ENCODE peak calls at places on chromosomes 3 and 15, in nine cellular contexts. One of them, this sample, is unnamed.

GRCh38 chr15:77529394-77530159 is 103.1 kb downstream of the LINGO1 start:
- DNase-seq in RWPE1: no peak
- DNase-seq in right atrium auricular region: no peak
- DNase-seq in upper lobe of right lung: peak; percentile 52
- DNase-seq in HCT116: no peak
- DNase-seq in ovary: no peak
- DNase-seq in transverse colon: no peak
- DNase-seq in ascending aorta: no peak
- DNase-seq in left lung: peak; percentile 23
- DNase-seq in this sample: peak; percentile 30

GRCh38 chr15:79004336-79004735 is 59.5 kb upstream of the CTSH start:
- DNase-seq in transverse colon: peak; percentile 18
- DNase-seq in RWPE1: peak; percentile 75
- DNase-seq in ovary: no peak
- DNase-seq in left lung: no peak
- DNase-seq in right atrium auricular region: no peak
- DNase-seq in ascending aorta: no peak
- DNase-seq in upper lobe of right lung: no peak
- DNase-seq in HCT116: peak; percentile 48
- DNase-seq in this sample: no peak

GRCh38 chr15:42800731-42801474 is 64.0 kb upstream of the CDAN1 start:
- DNase-seq in transverse colon: no peak
- DNase-seq in RWPE1: no peak
- DNase-seq in ascending aorta: no peak
- DNase-seq in right atrium auricular region: no peak
- DNase-seq in upper lobe of right lung: no peak
- DNase-seq in left lung: no peak
- DNase-seq in HCT116: no peak
- DNase-seq in ovary: no peak
- DNase-seq in this sample: no peak

GRCh38 chr3:67605377-67605776 is 49.0 kb downstream of the SUCLG2 start:
- DNase-seq in upper lobe of right lung: no peak
- DNase-seq in left lung: no peak
- DNase-seq in right atrium auricular region: no peak
- DNase-seq in ascending aorta: no peak
- DNase-seq in ovary: no peak
- DNase-seq in transverse colon: no peak
- DNase-seq in RWPE1: peak; percentile 1
- DNase-seq in HCT116: no peak
- DNase-seq in this sample: no peak

GRCh38 chr15:68318008-68318835 is 40.7 kb downstream of the FEM1B start:
- DNase-seq in upper lobe of right lung: peak; percentile 46
- DNase-seq in left lung: peak; percentile 5
- DNase-seq in transverse colon: no peak
- DNase-seq in right atrium auricular region: no peak
- DNase-seq in ascending aorta: no peak
- DNase-seq in RWPE1: no peak
- DNase-seq in HCT116: no peak
- DNase-seq in ovary: no peak
- DNase-seq in this sample: no peak

GRCh38 chr3:167861649-167862048 is 126.1 kb downstream of the SERPINI1 start:
- DNase-seq in left lung: no peak
- DNase-seq in RWPE1: no peak
- DNase-seq in ascending aorta: no peak
- DNase-seq in right atrium auricular region: no peak
- DNase-seq in transverse colon: no peak
- DNase-seq in upper lobe of right lung: no peak
- DNase-seq in ovary: no peak
- DNase-seq in HCT116: no peak
- DNase-seq in this sample: no peak

GRCh38 chr15:80174017-80174746 is 21.4 kb downstream of the FAH start:
- DNase-seq in ascending aorta: peak; percentile 59
- DNase-seq in transverse colon: no peak
- DNase-seq in right atrium auricular region: no peak
- DNase-seq in upper lobe of right lung: no peak
- DNase-seq in left lung: no peak
- DNase-seq in HCT116: no peak
- DNase-seq in RWPE1: no peak
- DNase-seq in ovary: no peak
- DNase-seq in this sample: peak; percentile 79

GRCh38 chr3:151787626-151788025 is 26.3 kb upstream of the AADAC start:
- DNase-seq in upper lobe of right lung: no peak
- DNase-seq in left lung: no peak
- DNase-seq in right atrium auricular region: no peak
- DNase-seq in HCT116: no peak
- DNase-seq in ascending aorta: no peak
- DNase-seq in RWPE1: no peak
- DNase-seq in ovary: no peak
- DNase-seq in transverse colon: no peak
- DNase-seq in this sample: no peak

GRCh38 chr15:34059946-34060345 is 20.9 kb upstream of the AVEN start:
- DNase-seq in left lung: no peak
- DNase-seq in transverse colon: no peak
- DNase-seq in right atrium auricular region: no peak
- DNase-seq in RWPE1: no peak
- DNase-seq in HCT116: no peak
- DNase-seq in upper lobe of right lung: no peak
- DNase-seq in ascending aorta: no peak
- DNase-seq in ovary: no peak
- DNase-seq in this sample: no peak

GRCh38 chr15:34055868-34056595 is 17.0 kb upstream of the AVEN start:
- DNase-seq in upper lobe of right lung: no peak
- DNase-seq in transverse colon: no peak
- DNase-seq in left lung: no peak
- DNase-seq in HCT116: no peak
- DNase-seq in ascending aorta: no peak
- DNase-seq in right atrium auricular region: no peak
- DNase-seq in RWPE1: no peak
- DNase-seq in ovary: no peak
- DNase-seq in this sample: no peak

GRCh38 chr15:34064443-34064842 is 25.4 kb upstream of the AVEN start:
- DNase-seq in upper lobe of right lung: no peak
- DNase-seq in left lung: no peak
- DNase-seq in ovary: no peak
- DNase-seq in ascending aorta: no peak
- DNase-seq in transverse colon: no peak
- DNase-seq in HCT116: no peak
- DNase-seq in right atrium auricular region: no peak
- DNase-seq in RWPE1: no peak
- DNase-seq in this sample: no peak

GRCh38 chr15:34056921-34057320 is 17.9 kb upstream of the AVEN start:
- DNase-seq in upper lobe of right lung: no peak
- DNase-seq in RWPE1: no peak
- DNase-seq in ascending aorta: no peak
- DNase-seq in right atrium auricular region: no peak
- DNase-seq in ovary: no peak
- DNase-seq in transverse colon: no peak
- DNase-seq in HCT116: no peak
- DNase-seq in left lung: no peak
- DNase-seq in this sample: no peak

DNA sequence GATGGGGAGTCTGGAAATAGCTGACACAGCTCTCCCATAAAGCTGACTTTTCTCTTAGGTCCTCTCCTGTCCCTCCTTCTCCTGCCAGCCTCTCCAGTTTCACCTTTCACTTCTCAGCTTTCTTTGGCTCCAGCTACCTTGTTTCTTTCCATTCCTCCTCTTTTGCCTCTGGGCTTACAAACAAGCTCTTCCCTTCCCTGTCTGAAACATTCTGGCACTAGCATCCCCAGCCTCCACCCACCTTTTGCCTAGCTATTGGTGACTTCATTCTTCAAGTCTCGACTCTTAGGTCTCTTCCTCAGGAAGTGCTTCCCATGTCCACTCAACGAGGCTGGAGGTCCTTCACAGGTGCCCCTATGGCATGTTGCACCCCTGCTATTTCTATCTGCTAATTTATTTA is 20.5 kb upstream of the AVEN start:
- DNase-seq in transverse colon: no peak
- DNase-seq in RWPE1: no peak
- DNase-seq in upper lobe of right lung: no peak
- DNase-seq in right atrium auricular region: no peak
- DNase-seq in ovary: no peak
- DNase-seq in HCT116: no peak
- DNase-seq in left lung: no peak
- DNase-seq in ascending aorta: no peak
- DNase-seq in this sample: no peak
- TF ChIP-seq CTCF in transverse colon: no peak
- TF ChIP-seq CTCF in RWPE1: no peak
- TF ChIP-seq CTCF in upper lobe of right lung: no peak
- TF ChIP-seq CTCF in right atrium auricular region: no peak
- TF ChIP-seq CTCF in ovary: no peak
- TF ChIP-seq CTCF in HCT116: no peak
- TF ChIP-seq CTCF in left lung: no peak
- TF ChIP-seq CTCF in ascending aorta: no peak
- TF ChIP-seq CTCF in this sample: no peak

GRCh38 chr3:157444789-157445188 is 8.1 kb downstream of the PTX3 start:
- DNase-seq in transverse colon: no peak
- DNase-seq in RWPE1: no peak
- DNase-seq in ovary: no peak
- DNase-seq in ascending aorta: no peak
- DNase-seq in left lung: no peak
- DNase-seq in HCT116: no peak
- DNase-seq in right atrium auricular region: no peak
- DNase-seq in upper lobe of right lung: no peak
- DNase-seq in this sample: no peak

GRCh38 chr3:157445897-157446296 is 9.2 kb downstream of the PTX3 start:
- DNase-seq in ascending aorta: no peak
- DNase-seq in transverse colon: no peak
- DNase-seq in ovary: no peak
- DNase-seq in RWPE1: peak; percentile 18
- DNase-seq in left lung: no peak
- DNase-seq in HCT116: no peak
- DNase-seq in upper lobe of right lung: no peak
- DNase-seq in right atrium auricular region: no peak
- DNase-seq in this sample: no peak

GRCh38 chr3:157441102-157441622 is 4.5 kb downstream of the PTX3 start:
- DNase-seq in RWPE1: no peak
- DNase-seq in upper lobe of right lung: no peak
- DNase-seq in left lung: no peak
- DNase-seq in HCT116: no peak
- DNase-seq in transverse colon: no peak
- DNase-seq in ovary: no peak
- DNase-seq in ascending aorta: no peak
- DNase-seq in right atrium auricular region: no peak
- DNase-seq in this sample: no peak

GRCh38 chr3:157442729-157443128 is 6.1 kb downstream of the PTX3 start:
- DNase-seq in RWPE1: no peak
- DNase-seq in transverse colon: no peak
- DNase-seq in right atrium auricular region: peak; percentile 61
- DNase-seq in ovary: no peak
- DNase-seq in HCT116: no peak
- DNase-seq in left lung: no peak
- DNase-seq in upper lobe of right lung: no peak
- DNase-seq in ascending aorta: no peak
- DNase-seq in this sample: no peak

GRCh38 chr3:157443873-157444770 is 7.5 kb downstream of the PTX3 start:
- DNase-seq in left lung: no peak
- DNase-seq in ovary: no peak
- DNase-seq in ascending aorta: no peak
- DNase-seq in right atrium auricular region: no peak
- DNase-seq in HCT116: no peak
- DNase-seq in RWPE1: no peak
- DNase-seq in upper lobe of right lung: no peak
- DNase-seq in transverse colon: no peak
- DNase-seq in this sample: no peak
- H3K27ac ChIP-seq in left lung: no peak overlapping the region
- H3K27ac ChIP-seq in ovary: no peak overlapping the region
- H3K27ac ChIP-seq in ascending aorta: no peak overlapping the region
- H3K27ac ChIP-seq in right atrium auricular region: no peak overlapping the region
- H3K27ac ChIP-seq in HCT116: no peak overlapping the region
- H3K27ac ChIP-seq in RWPE1: no peak overlapping the region
- H3K27ac ChIP-seq in upper lobe of right lung: no peak overlapping the region
- H3K27ac ChIP-seq in transverse colon: no peak overlapping the region
- H3K27ac ChIP-seq in this sample: no peak overlapping the region

GRCh38 chr15:101255615-101256350 is 3.9 kb upstream of the CHSY1 start:
- DNase-seq in ascending aorta: no peak
- DNase-seq in ovary: peak; percentile 58
- DNase-seq in upper lobe of right lung: no peak
- DNase-seq in transverse colon: no peak
- DNase-seq in left lung: no peak
- DNase-seq in HCT116: no peak
- DNase-seq in right atrium auricular region: no peak
- DNase-seq in RWPE1: no peak
- DNase-seq in this sample: no peak

GRCh38 chr15:101255066-101255415 is 3.2 kb upstream of the CHSY1 start:
- DNase-seq in ascending aorta: no peak
- DNase-seq in HCT116: no peak
- DNase-seq in right atrium auricular region: no peak
- DNase-seq in ovary: no peak
- DNase-seq in transverse colon: no peak
- DNase-seq in left lung: no peak
- DNase-seq in RWPE1: no peak
- DNase-seq in upper lobe of right lung: no peak
- DNase-seq in this sample: no peak

GRCh38 chr15:101262551-101262950 is 10.7 kb upstream of the CHSY1 start:
- DNase-seq in left lung: no peak
- DNase-seq in RWPE1: no peak
- DNase-seq in upper lobe of right lung: no peak
- DNase-seq in transverse colon: no peak
- DNase-seq in HCT116: no peak
- DNase-seq in right atrium auricular region: no peak
- DNase-seq in ovary: no peak
- DNase-seq in ascending aorta: no peak
- DNase-seq in this sample: no peak

GRCh38 chr15:101256756-101257155 is 4.9 kb upstream of the CHSY1 start:
- DNase-seq in HCT116: no peak
- DNase-seq in left lung: no peak
- DNase-seq in ovary: no peak
- DNase-seq in upper lobe of right lung: no peak
- DNase-seq in transverse colon: no peak
- DNase-seq in RWPE1: no peak
- DNase-seq in ascending aorta: no peak
- DNase-seq in right atrium auricular region: no peak
- DNase-seq in this sample: no peak

DNA sequence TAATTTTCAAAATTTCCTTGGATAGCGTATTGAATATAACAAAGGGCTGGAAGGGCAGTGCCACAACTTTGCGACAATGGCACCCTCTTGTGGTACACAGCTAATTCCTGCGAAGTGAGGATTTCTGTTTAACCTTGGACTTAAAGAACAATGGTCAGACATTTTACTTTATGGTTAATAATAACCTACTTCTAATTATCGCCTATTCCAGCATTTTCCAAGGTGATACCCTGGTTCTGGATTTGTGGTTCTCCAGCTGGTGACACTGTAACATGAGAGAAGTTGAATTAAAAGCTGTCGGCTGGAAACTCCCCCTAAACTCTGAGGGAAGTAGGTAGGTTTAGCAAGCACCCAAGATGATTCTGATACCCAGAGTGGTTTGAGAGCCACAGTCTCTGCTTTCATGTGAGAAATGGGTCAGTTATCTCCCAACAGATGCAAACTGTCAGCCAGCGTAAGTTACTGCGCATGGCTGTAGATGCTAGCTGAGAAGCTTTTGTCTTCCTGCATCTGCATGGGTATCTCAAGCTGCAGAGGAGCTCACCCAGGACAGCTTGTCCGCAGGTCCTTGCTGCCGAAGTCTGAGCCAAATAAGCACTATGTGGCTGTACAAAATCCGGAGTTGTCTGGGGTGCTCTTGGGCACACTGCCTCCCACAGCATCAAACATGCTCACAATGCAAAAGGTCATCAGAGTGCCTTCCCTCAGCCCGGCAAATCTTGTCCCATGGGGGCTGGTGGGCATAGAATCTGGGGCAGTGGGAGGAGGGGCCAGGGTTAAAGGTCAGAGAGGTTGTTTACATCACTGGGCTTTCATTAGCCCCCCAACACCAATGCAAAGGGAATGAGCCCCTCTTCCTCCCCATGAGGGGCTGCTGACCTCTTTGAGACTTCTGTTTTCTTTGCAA is 6.6 kb upstream of the CHSY1 start:
- DNase-seq in RWPE1: peak; percentile 61
- DNase-seq in HCT116: peak; percentile 51
- DNase-seq in right atrium auricular region: no peak
- DNase-seq in transverse colon: peak; percentile 68
- DNase-seq in upper lobe of right lung: no peak
- DNase-seq in ovary: peak; percentile 79
- DNase-seq in ascending aorta: no peak
- DNase-seq in left lung: peak; percentile 62
- DNase-seq in this sample: no peak
- TF ChIP-seq CTCF in RWPE1: peak; percentile 89
- TF ChIP-seq CTCF in HCT116: peak; percentile 79
- TF ChIP-seq CTCF in right atrium auricular region: peak; percentile 78
- TF ChIP-seq CTCF in transverse colon: peak; percentile 78
- TF ChIP-seq CTCF in upper lobe of right lung: peak; percentile 86
- TF ChIP-seq CTCF in ovary: peak; percentile 93
- TF ChIP-seq CTCF in ascending aorta: peak; percentile 77
- TF ChIP-seq CTCF in left lung: peak; percentile 77
- TF ChIP-seq CTCF in this sample: peak; percentile 94

GRCh38 chr3:106231086-106231485 is 362.3 kb upstream of the CBLB start:
- DNase-seq in ovary: no peak
- DNase-seq in upper lobe of right lung: no peak
- DNase-seq in ascending aorta: no peak
- DNase-seq in transverse colon: no peak
- DNase-seq in left lung: no peak
- DNase-seq in RWPE1: no peak
- DNase-seq in right atrium auricular region: no peak
- DNase-seq in HCT116: no peak
- DNase-seq in this sample: no peak

GRCh38 chr3:106228271-106228670 is 359.5 kb upstream of the CBLB start:
- DNase-seq in HCT116: no peak
- DNase-seq in left lung: no peak
- DNase-seq in upper lobe of right lung: no peak
- DNase-seq in right atrium auricular region: no peak
- DNase-seq in RWPE1: no peak
- DNase-seq in transverse colon: no peak
- DNase-seq in ascending aorta: no peak
- DNase-seq in ovary: no peak
- DNase-seq in this sample: no peak

GRCh38 chr3:106227068-106227467 is 358.3 kb upstream of the CBLB start:
- DNase-seq in ovary: no peak
- DNase-seq in upper lobe of right lung: no peak
- DNase-seq in RWPE1: no peak
- DNase-seq in left lung: no peak
- DNase-seq in ascending aorta: no peak
- DNase-seq in right atrium auricular region: no peak
- DNase-seq in HCT116: no peak
- DNase-seq in transverse colon: no peak
- DNase-seq in this sample: no peak

GRCh38 chr3:106229495-106230278 is 360.9 kb upstream of the CBLB start:
- DNase-seq in upper lobe of right lung: no peak
- DNase-seq in ascending aorta: no peak
- DNase-seq in HCT116: no peak
- DNase-seq in left lung: no peak
- DNase-seq in right atrium auricular region: no peak
- DNase-seq in ovary: no peak
- DNase-seq in transverse colon: no peak
- DNase-seq in RWPE1: no peak
- DNase-seq in this sample: no peak
- H3K27ac ChIP-seq in upper lobe of right lung: no peak overlapping the region
- H3K27ac ChIP-seq in ascending aorta: no peak overlapping the region
- H3K27ac ChIP-seq in HCT116: no peak overlapping the region
- H3K27ac ChIP-seq in left lung: no peak overlapping the region
- H3K27ac ChIP-seq in right atrium auricular region: no peak overlapping the region
- H3K27ac ChIP-seq in ovary: no peak overlapping the region
- H3K27ac ChIP-seq in transverse colon: no peak overlapping the region
- H3K27ac ChIP-seq in RWPE1: no peak overlapping the region
- H3K27ac ChIP-seq in this sample: no peak overlapping the region

This sample was measured in right lobe of liver.